ENCODE peak calls at places on chromosomes 7 and 10, in five cellular contexts. N is HL-60; F is left ventricle myocardium superior; X is bronchial epithelial cell; W is effector memory CD4-positive, alpha-beta T cell. T is an unnamed sample.

GRCh38 chr7:70512719-70513118 is 619.2 kb upstream of the GALNT17 start:
- DNase-seq in N (no peak), F (no peak), W (no peak), X (no peak), T (no peak)

GRCh38 chr7:142172932-142173331 is 61.4 kb downstream of the MGAM2 start:
- DNase-seq in X (no peak), F (no peak), W (no peak), N (no peak), T (no peak)

GRCh38 chr7:112481833-112482669 is 1.3 kb downstream of the LSMEM1 start:
- DNase-seq in N (no peak), F (peak), W (no peak), X (peak), T (peak)

GRCh38 chr7:121510858-121511482 is 114.9 kb upstream of the FAM3C start:
- DNase-seq in N (no peak), F (no peak), W (no peak), X (no peak), T (no peak)

GRCh38 chr10:15759265-15759664 is 39.5 kb upstream of the ITGA8 start:
- DNase-seq in W (no peak), N (no peak), X (no peak), F (no peak), T (no peak)

GRCh38 chr10:98460837-98461499 is 14.2 kb upstream of the HPS1 start:
- DNase-seq in N (no peak), W (no peak), F (no peak), X (peak), T (peak)

GRCh38 chr10:79178614-79179403 is 110.0 kb downstream of the ZMIZ1 start:
- DNase-seq in W (no peak), F (peak), N (no peak), X (no peak), T (peak)

GRCh38 chr10:126252884-126253612 is 135.2 kb downstream of the ADAM12 start:
- DNase-seq in X (peak), F (no peak), N (no peak), W (no peak), T (peak)

GRCh38 chr10:43949351-43949750 is 300.7 kb upstream of the ZNF32 start:
- DNase-seq in N (no peak), X (no peak), F (no peak), W (no peak), T (no peak)

GRCh38 chr7:97819161-97819560 is 53.0 kb downstream of the ASNS start:
- DNase-seq in F (no peak), N (no peak), W (no peak), X (peak), T (no peak)

GRCh38 chr10:843703-844102 is 87.8 kb downstream of the LARP4B start:
- DNase-seq in W (no peak), N (no peak), F (no peak), X (no peak), T (no peak)

GRCh38 chr10:101217450-101218281 is 11.6 kb downstream of the LBX1 start:
- DNase-seq in N (no peak), X (no peak), W (no peak), F (peak), T (peak)

GRCh38 chr10:8060010-8060703 is 5.7 kb downstream of the GATA3 start:
- DNase-seq in W (peak), N (no peak), X (no peak), F (no peak), T (peak)

GRCh38 chr10:62692085-62692484 is 112.4 kb upstream of the ADO start:
- DNase-seq in F (no peak), W (no peak), N (no peak), X (no peak), T (no peak)

GRCh38 chr7:130009848-130010688 is 41.1 kb downstream of the ZC3HC1 start:
- DNase-seq in F (peak), W (no peak), N (no peak), X (peak), T (peak)

GRCh38 chr10:114103286-114103685 is 59.6 kb downstream of the ADRB1 start:
- DNase-seq in W (no peak), X (peak), F (no peak), N (peak), T (peak)

GRCh38 chr10:97584060-97584797 is at the start of gene HOGA1:
- DNase-seq in X (peak), N (no peak), W (no peak), F (peak), T (peak)

GRCh38 chr7:115099906-115100305 is 178.0 kb downstream of the MDFIC start:
- DNase-seq in X (peak), W (no peak), N (no peak), F (no peak), T (peak)

GRCh38 chr7:21401944-21402343 is 25.9 kb upstream of the SP4 start:
- DNase-seq in W (no peak), F (no peak), X (no peak), N (no peak), T (no peak)

GRCh38 chr7:151425670-151426075 is 14.3 kb downstream of the CRYGN start:
- DNase-seq in N (no peak), F (no peak), W (no peak), X (peak), T (peak)

GRCh38 chr7:51016546-51016945 is 233.8 kb upstream of the GRB10 start:
- DNase-seq in W (no peak), X (no peak), N (no peak), F (no peak), T (no peak)

GRCh38 chr7:29345590-29345989 is 151.0 kb downstream of the CHN2 start:
- DNase-seq in W (no peak), N (no peak), X (no peak), F (peak), T (peak)

GRCh38 chr7:103989200-103989784 is at the start of gene RELN:
- DNase-seq in F (no peak), X (no peak), N (no peak), W (no peak), T (no peak)

GRCh38 chr7:36659638-36660341 is 64.5 kb downstream of the AOAH start:
- DNase-seq in W (no peak), F (no peak), X (no peak), N (no peak), T (no peak)

GRCh38 chr10:98261436-98262277 is 6.3 kb downstream of the LOXL4 start:
- DNase-seq in N (no peak), X (no peak), W (no peak), F (no peak), T (no peak)

GRCh38 chr7:157844611-157845010 is 507.8 kb downstream of the DNAJB6 start:
- DNase-seq in N (no peak), W (no peak), F (no peak), X (no peak), T (no peak)

GRCh38 chr7:112157072-112157471 is 49.1 kb downstream of the DOCK4 start:
- DNase-seq in F (no peak), N (no peak), W (no peak), X (peak), T (peak)

GRCh38 chr7:2798669-2799068 is 45.4 kb downstream of the GNA12 start:
- DNase-seq in N (no peak), X (no peak), F (no peak), W (no peak), T (no peak)

GRCh38 chr10:48627984-48628609 is 23.2 kb upstream of the ARHGAP22 start:
- DNase-seq in W (no peak), N (no peak), X (no peak), F (no peak), T (peak)

GRCh38 chr10:26841733-26842317 is 18.9 kb downstream of the ABI1 start:
- DNase-seq in X (no peak), N (no peak), F (no peak), W (no peak), T (no peak)

GRCh38 chr7:28811990-28812389 is 146.1 kb downstream of the TRIL start:
- DNase-seq in N (no peak), F (no peak), X (no peak), W (no peak), T (peak)

GRCh38 chr7:41696323-41696916 is 6.5 kb downstream of the INHBA start:
- DNase-seq in W (no peak), F (peak), N (no peak), X (peak), T (peak)

GRCh38 chr10:95333997-95334792 is 43.4 kb upstream of the PDLIM1 start:
- DNase-seq in N (no peak), F (peak), W (no peak), X (peak), T (peak)